ENCODE peak calls at places on chromosomes 4 and X, in six cellular contexts. M is NCI-H2081; Z is EL; B is germinal center; A is natural killer cell treated with Interleukin-12 subunit alpha and Interleukin-12 subunit beta and Interleukin-15 and Interleukin-18, amount 100 ng/mL, for 72 hours; T is dorsolateral prefrontal cortex. C is an unnamed sample.

GRCh38 chr4:87511500-87511899 is 17.7 kb downstream of the SPARCL1 start:
- DNase-seq in A (no peak), T (no peak), M (peak), Z (no peak), B (no peak), C (no peak)

GRCh38 chr4:13522282-13523104 is 21.8 kb downstream of the NKX3-2 start:
- DNase-seq in M (no peak), T (no peak), A (no peak), B (peak), Z (no peak), C (no peak)

GRCh38 chr4:175536852-175537453 is 275.1 kb downstream of the GPM6A start:
- DNase-seq in A (no peak), B (peak), Z (peak), T (no peak), M (peak), C (peak)

GRCh38 chrX:13005671-13006473 is 31.0 kb downstream of the TMSB4X start:
- DNase-seq in B (no peak), Z (no peak), M (no peak), T (no peak), A (no peak), C (no peak)

GRCh38 chr4:178671766-178672165 is 1229.5 kb upstream of the AGA start:
- DNase-seq in A (no peak), T (no peak), B (no peak), M (no peak), Z (no peak), C (no peak)

GRCh38 chr4:123121241-123121907 is 199.0 kb upstream of the NUDT6 start:
- DNase-seq in B (no peak), A (no peak), M (no peak), Z (peak), T (no peak), C (no peak)

GRCh38 chr4:41157009-41157408 is 57.3 kb downstream of the APBB2 start:
- DNase-seq in B (no peak), M (peak), A (no peak), Z (no peak), T (no peak), C (no peak)

GRCh38 chr4:8261851-8262535 is 7.6 kb upstream of the HTRA3 start:
- DNase-seq in A (no peak), B (no peak), M (no peak), Z (peak), T (no peak), C (peak)

GRCh38 chrX:132614297-132614696 is 125.5 kb upstream of the MBNL3 start:
- DNase-seq in T (no peak), M (no peak), B (no peak), A (no peak), Z (no peak), C (no peak)

GRCh38 chr4:36399762-36400353 is 118.4 kb downstream of the DTHD1 start:
- DNase-seq in B (no peak), T (no peak), M (peak), Z (no peak), A (no peak), C (peak)